ENCODE peak calls at places on chromosome 13, in five cellular contexts. J is prostate gland, S is astrocyte, O is fibroblast of mammary gland, A is AG10803. U is an unnamed sample.

GRCh38 chr13:93788456-93788855 is 561.8 kb downstream of the GPC6 start:
- DNase-seq in J (no peak), S (no peak), O (no peak), A (no peak), U (no peak)

GRCh38 chr13:48411281-48412099 is 1.4 kb downstream of the LPAR6 start:
- DNase-seq in J (no peak), S (no peak), O (peak), A (no peak), U (no peak)

GRCh38 chr13:94569615-94570014 is 26.3 kb downstream of the TGDS start:
- DNase-seq in S (no peak), J (no peak), A (no peak), O (no peak), U (no peak)

GRCh38 chr13:99895999-99896695 is 75.4 kb downstream of the ZIC5 start:
- DNase-seq in S (no peak), A (no peak), J (no peak), O (no peak), U (no peak)

GRCh38 chr13:110869805-110870706 is 44.8 kb downstream of the ANKRD10 start:
- DNase-seq in O (peak), S (peak), A (peak), J (peak), U (no peak)

GRCh38 chr13:113863511-113864302 is at the start of gene GAS6:
- DNase-seq in O (no peak), S (no peak), J (peak), A (peak), U (peak)

GRCh38 chr13:31595568-31595967 is 143.8 kb upstream of the RXFP2 start:
- DNase-seq in O (peak), S (no peak), A (peak), J (no peak), U (no peak)

GRCh38 chr13:110493161-110493593 is 68.3 kb downstream of the RAB20 start:
- DNase-seq in S (no peak), O (no peak), A (no peak), J (no peak), U (no peak)

GRCh38 chr13:86324191-86324590 is 525.0 kb upstream of the SLITRK6 start:
- DNase-seq in O (no peak), S (no peak), A (no peak), J (no peak), U (no peak)

GRCh38 chr13:106028916-106029315 is 506.5 kb downstream of the EFNB2 start:
- DNase-seq in S (peak), A (peak), J (no peak), O (no peak), U (no peak)

GRCh38 chr13:35475960-35476943 is at the start of gene MAB21L1:
- DNase-seq in O (peak), J (peak), S (peak), A (peak), U (peak)

GRCh38 chr13:26325876-26326275 is 71.9 kb downstream of the CDK8 start:
- DNase-seq in A (no peak), S (peak), J (no peak), O (peak), U (peak)

GRCh38 chr13:51153527-51153926 is 42.5 kb upstream of the C13orf42 start:
- DNase-seq in J (no peak), S (peak), A (no peak), O (no peak), U (no peak)

GRCh38 chr13:61695147-61695546 is 279.5 kb upstream of the PCDH20 start:
- DNase-seq in J (no peak), A (no peak), O (peak), S (peak), U (no peak)

GRCh38 chr13:50358221-50358620 is 343.0 kb downstream of the KCNRG start:
- DNase-seq in J (no peak), A (no peak), O (no peak), S (no peak), U (no peak)

GRCh38 chr13:71316964-71317363 is 550.0 kb downstream of the DACH1 start:
- DNase-seq in A (no peak), S (no peak), O (no peak), J (no peak), U (no peak)

GRCh38 chr13:113761136-113761535 is 2.1 kb downstream of the TMEM255B start:
- DNase-seq in A (no peak), O (no peak), S (no peak), J (no peak), U (no peak)

GRCh38 chr13:31638577-31638976 is 100.7 kb upstream of the RXFP2 start:
- DNase-seq in J (no peak), A (peak), S (peak), O (peak), U (no peak)

GRCh38 chr13:100039740-100040139 is 49.2 kb upstream of the PCCA start:
- DNase-seq in S (peak), J (no peak), O (no peak), A (no peak), U (no peak)

GRCh38 chr13:44648392-44649117 is 72.4 kb upstream of the TSC22D1 start:
- DNase-seq in S (no peak), O (peak), A (peak), J (no peak), U (peak)

GRCh38 chr13:35499131-35500051 is 22.9 kb upstream of the MAB21L1 start:
- DNase-seq in J (no peak), A (no peak), S (no peak), O (no peak), U (no peak)

GRCh38 chr13:30752201-30752797 is 17.0 kb downstream of the ALOX5AP start:
- DNase-seq in A (no peak), O (peak), S (peak), J (no peak), U (no peak)

GRCh38 chr13:100753391-100753790 is 78.8 kb upstream of the TMTC4 start:
- DNase-seq in A (peak), O (no peak), J (no peak), S (no peak), U (no peak)

GRCh38 chr13:75222031-75222430 is 259.9 kb downstream of the TBC1D4 start:
- DNase-seq in J (no peak), O (peak), S (peak), A (peak), U (no peak)

GRCh38 chr13:95641291-95641811 is 3.2 kb downstream of the DZIP1 start:
- DNase-seq in J (no peak), A (peak), S (peak), O (peak), U (no peak)

GRCh38 chr13:65926750-65927171 is 1303.4 kb downstream of the PCDH9 start:
- DNase-seq in O (no peak), S (no peak), A (no peak), J (peak), U (no peak)

GRCh38 chr13:48564046-48564445 is 31.2 kb upstream of the RCBTB2 start:
- DNase-seq in A (no peak), O (peak), J (no peak), S (no peak), U (no peak)

GRCh38 chr13:52026246-52026626 is 1.7 kb downstream of the UTP14C start:
- DNase-seq in S (no peak), O (no peak), A (no peak), J (no peak), U (no peak)

GRCh38 chr13:98315466-98315865 is 138.4 kb upstream of the RNF113B start:
- DNase-seq in S (peak), O (peak), A (peak), J (no peak), U (no peak)

GRCh38 chr13:95288899-95289500 is 12.3 kb downstream of the ABCC4 start:
- DNase-seq in S (peak), J (no peak), A (no peak), O (no peak), U (no peak)

GRCh38 chr13:23547000-23547590 is 23.1 kb upstream of the TNFRSF19 start:
- DNase-seq in O (peak), J (peak), S (peak), A (peak), U (no peak)

GRCh38 chr13:28245465-28245864 is 107.1 kb downstream of the PAN3 start:
- DNase-seq in A (no peak), O (no peak), S (no peak), J (no peak), U (no peak)

GRCh38 chr13:97600438-97601080 is 166.6 kb downstream of the RAP2A start:
- DNase-seq in S (peak), J (no peak), O (peak), A (peak), U (no peak)

GRCh38 chr13:38819053-38819452 is 132.2 kb downstream of the FREM2 start:
- DNase-seq in J (peak), A (no peak), S (peak), O (no peak), U (peak)

GRCh38 chr13:110444226-110444653 is 117.3 kb downstream of the RAB20 start:
- DNase-seq in J (no peak), O (peak), A (peak), S (peak), U (peak)

GRCh38 chr13:67023088-67023893 is 206.8 kb downstream of the PCDH9 start:
- DNase-seq in O (peak), S (peak), A (peak), J (no peak), U (no peak)

GRCh38 chr13:24228852-24229458 is 68.4 kb downstream of the SPATA13 start:
- DNase-seq in O (peak), J (no peak), S (peak), A (peak), U (peak)

GRCh38 chr13:80604094-80604493 is 263.2 kb upstream of the SPRY2 start:
- DNase-seq in J (no peak), S (no peak), A (no peak), O (peak), U (no peak)
- TF ChIP-seq CTCF in J (no peak), S (no peak), A (no peak), O (peak), U (no peak)

DNA sequence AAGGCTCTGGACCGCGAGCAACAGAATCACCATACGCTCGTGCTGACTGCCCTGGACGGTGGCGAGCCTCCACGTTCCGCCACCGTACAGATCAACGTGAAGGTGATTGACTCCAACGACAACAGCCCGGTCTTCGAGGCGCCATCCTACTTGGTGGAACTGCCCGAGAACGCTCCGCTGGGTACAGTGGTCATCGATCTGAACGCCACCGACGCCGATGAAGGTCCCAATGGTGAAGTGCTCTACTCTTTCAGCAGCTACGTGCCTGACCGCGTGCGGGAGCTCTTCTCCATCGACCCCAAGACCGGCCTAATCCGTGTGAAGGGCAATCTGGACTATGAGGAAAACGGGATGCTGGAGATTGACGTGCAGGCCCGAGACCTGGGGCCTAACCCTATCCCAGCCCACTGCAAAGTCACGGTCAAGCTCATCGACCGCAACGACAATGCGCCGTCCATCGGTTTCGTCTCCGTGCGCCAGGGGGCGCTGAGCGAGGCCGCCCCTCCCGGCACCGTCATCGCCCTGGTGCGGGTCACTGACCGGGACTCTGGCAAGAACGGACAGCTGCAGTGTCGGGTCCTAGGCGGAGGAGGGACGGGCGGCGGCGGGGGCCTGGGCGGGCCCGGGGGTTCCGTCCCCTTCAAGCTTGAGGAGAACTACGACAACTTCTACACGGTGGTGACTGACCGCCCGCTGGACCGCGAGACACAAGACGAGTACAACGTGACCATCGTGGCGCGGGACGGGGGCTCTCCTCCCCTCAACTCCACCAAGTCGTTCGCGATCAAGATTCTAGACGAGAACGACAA is 1.8 kb downstream of the PCDH17 start:
- DNase-seq in S (peak), A (no peak), O (no peak), J (no peak), U (no peak)
- H3K4me3 ChIP-seq in S (peak), A (no peak), O (no peak), J (peak), U (no peak)

DNA sequence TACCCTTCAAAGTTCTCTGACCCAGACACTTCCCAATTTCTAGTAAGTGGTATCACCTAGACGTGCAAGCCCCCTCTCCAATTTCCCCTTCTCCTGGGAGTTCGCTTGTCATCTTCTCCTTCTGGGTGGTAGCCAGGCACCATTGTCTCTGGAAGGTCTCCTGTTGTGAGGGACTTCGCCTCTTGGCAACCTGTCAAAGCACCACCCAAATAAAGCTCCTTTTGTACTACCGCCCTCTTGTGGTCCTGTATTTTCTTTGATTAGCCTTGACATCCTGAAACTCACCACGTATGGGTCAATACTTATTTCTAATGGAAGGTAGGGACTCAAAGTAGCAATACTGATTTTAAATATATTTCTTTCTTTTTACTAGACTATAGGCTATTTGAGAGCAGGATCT is 8.2 kb downstream of the GPC5 start:
- DNase-seq in A (peak), O (peak), J (no peak), S (peak), U (peak)
- TF ChIP-seq CTCF in A (peak), O (peak), J (peak), S (peak), U (peak)

GRCh38 chr13:42865703-42866102 is 84.3 kb downstream of the FAM216B start:
- DNase-seq in A (no peak), O (no peak), S (no peak), J (no peak), U (no peak)
- H3K4me3 ChIP-seq in A (no peak), O (no peak), S (no peak), J (no peak), U (no peak)